ENCODE peak calls at places on chromosomes 1 and 21, in five cellular contexts. D, U, H, B and X are unnamed samples.

GRCh38 chr21:46322351-46323226 is 1.1 kb downstream of the C21orf58 start:
- DNase-seq in D (no peak), U (no peak), H (peak; percentile 38), B (no peak), X (peak; percentile 88)

GRCh38 chr1:162635418-162635817 is 3.2 kb downstream of the DDR2 start:
- DNase-seq in D (no peak), U (no peak), H (no peak), B (no peak), X (no peak)

GRCh38 chr1:84550826-84551225 is 23.4 kb downstream of the CTBS start:
- DNase-seq in D (no peak), U (no peak), H (no peak), B (no peak), X (no peak)

GRCh38 chr1:33414879-33415278 is 16.0 kb downstream of the PHC2 start:
- DNase-seq in D (no peak), U (no peak), H (no peak), B (no peak), X (no peak)

GRCh38 chr1:172429324-172430127 is 9.0 kb downstream of the C1orf105 start:
- DNase-seq in D (no peak), U (no peak), H (peak; percentile 41), B (peak; percentile 55), X (peak; percentile 74)

GRCh38 chr1:150365945-150366344 is 2.0 kb downstream of the RPRD2 start:
- DNase-seq in D (no peak), U (no peak), H (peak; percentile 12), B (no peak), X (peak; percentile 63)

GRCh38 chr1:24075946-24076345 is 36.0 kb downstream of the MYOM3 start:
- DNase-seq in D (no peak), U (no peak), H (no peak), B (no peak), X (peak; percentile 57)

GRCh38 chr1:169890761-169891538 is 2.7 kb downstream of the SCYL3 start:
- DNase-seq in D (no peak), U (no peak), H (peak; percentile 15), B (no peak), X (no peak)

GRCh38 chr21:41537356-41537755 is 29.4 kb upstream of the TMPRSS2 start:
- DNase-seq in D (no peak), U (no peak), H (no peak), B (no peak), X (no peak)

GRCh38 chr1:24970399-24970753 is 40.3 kb upstream of the RUNX3 start:
- DNase-seq in D (no peak), U (no peak), H (peak; percentile 28), B (no peak), X (peak; percentile 89)

GRCh38 chr1:153977250-153978240 is at the start of gene JTB:
- DNase-seq in D (peak; percentile 94), U (peak; percentile 93), H (peak; percentile 67), B (no peak), X (peak; percentile 96)

GRCh38 chr1:225651376-225651871 is 1.5 kb downstream of the ENAH start:
- DNase-seq in D (no peak), U (no peak), H (peak; percentile 68), B (no peak), X (peak; percentile 77)

GRCh38 chr1:18953656-18954259 is 2.7 kb downstream of the IFFO2 start:
- DNase-seq in D (no peak), U (no peak), H (no peak), B (no peak), X (no peak)

GRCh38 chr1:177286396-177286795 is 115.6 kb downstream of the BRINP2 start:
- DNase-seq in D (no peak), U (no peak), H (no peak), B (no peak), X (peak; percentile 44)

GRCh38 chr21:38915546-38915945 is 109.8 kb downstream of the ETS2 start:
- DNase-seq in D (no peak), U (peak; percentile 52), H (no peak), B (no peak), X (no peak)

GRCh38 chr1:201175820-201176500 is 14.7 kb upstream of the IGFN1 start:
- DNase-seq in D (no peak), U (no peak), H (no peak), B (no peak), X (no peak)

GRCh38 chr1:204760350-204761134 is 75.0 kb upstream of the LRRN2 start:
- DNase-seq in D (no peak), U (no peak), H (no peak), B (no peak), X (no peak)

GRCh38 chr1:170854677-170855076 is 80.7 kb upstream of the MROH9 start:
- DNase-seq in D (no peak), U (no peak), H (no peak), B (no peak), X (no peak)

GRCh38 chr1:32830092-32830852 is 12.8 kb downstream of the S100PBP start:
- DNase-seq in D (no peak), U (no peak), H (no peak), B (no peak), X (no peak)

GRCh38 chr1:156291226-156292061 is 4.0 kb downstream of the GLMP start:
- DNase-seq in D (peak; percentile 95), U (peak; percentile 95), H (peak; percentile 25), B (peak; percentile 48), X (peak; percentile 97)

GRCh38 chr1:240771450-240771849 is 159.5 kb upstream of the GREM2 start:
- DNase-seq in D (no peak), U (no peak), H (no peak), B (no peak), X (no peak)

GRCh38 chr1:184033711-184034167 is 3.8 kb downstream of the COLGALT2 start:
- DNase-seq in D (no peak), U (no peak), H (peak; percentile 23), B (no peak), X (peak; percentile 75)

GRCh38 chr1:223219318-223219635 is 76.2 kb upstream of the TLR5 start:
- DNase-seq in D (no peak), U (no peak), H (no peak), B (no peak), X (no peak)

GRCh38 chr1:154749078-154749760 is 120.9 kb downstream of the KCNN3 start:
- DNase-seq in D (no peak), U (no peak), H (peak; percentile 32), B (no peak), X (peak; percentile 92)

GRCh38 chr1:239858058-239858457 is 233.6 kb upstream of the FMN2 start:
- DNase-seq in D (no peak), U (no peak), H (no peak), B (no peak), X (no peak)

GRCh38 chr1:150293433-150294253 is at the start of gene MRPS21:
- DNase-seq in D (peak; percentile 95), U (peak; percentile 96), H (peak; percentile 85), B (peak; percentile 76), X (peak; percentile 88)

GRCh38 chr1:226862900-226863299 is 7.5 kb upstream of the PSEN2 start:
- DNase-seq in D (no peak), U (no peak), H (no peak), B (no peak), X (no peak)

GRCh38 chr1:56527548-56528302 is 51.6 kb downstream of the PLPP3 start:
- DNase-seq in D (no peak), U (no peak), H (no peak), B (no peak), X (no peak)
- H3K4me1 ChIP-seq in D (peaks cover 16% of the 10 kb centered on the region), U (peaks cover 36% of the 10 kb centered on the region), H (peaks cover 14% of the 10 kb centered on the region), B (peaks cover 2% of the 10 kb centered on the region), X (peaks cover 3% of the 10 kb centered on the region)

GRCh38 chr1:179969962-179970361 is 15.4 kb downstream of the CEP350 start:
- DNase-seq in D (no peak), U (no peak), H (no peak), B (no peak), X (no peak)

GRCh38 chr1:179973198-179974114 is 18.8 kb downstream of the CEP350 start:
- DNase-seq in D (no peak), U (no peak), H (no peak), B (no peak), X (no peak)

GRCh38 chr1:179968994-179969919 is 14.6 kb downstream of the CEP350 start:
- DNase-seq in D (no peak), U (no peak), H (no peak), B (no peak), X (no peak)

GRCh38 chr1:179968284-179968993 is 13.8 kb downstream of the CEP350 start:
- DNase-seq in D (no peak), U (no peak), H (no peak), B (no peak), X (no peak)

GRCh38 chr1:179971563-179972496 is 17.2 kb downstream of the CEP350 start:
- DNase-seq in D (no peak), U (no peak), H (no peak), B (no peak), X (no peak)
- H3K4me1 ChIP-seq in D (peaks cover 3% of the 10 kb centered on the region), U (peaks cover 45% of the 10 kb centered on the region), H (no peaks in the 10 kb centered on the region), B (peaks cover 3% of the 10 kb centered on the region), X (peaks cover 2% of the 10 kb centered on the region)

GRCh38 chr1:111290640-111291039 is at the start of gene CHIA:
- DNase-seq in D (no peak), U (no peak), H (no peak), B (no peak), X (no peak)
- H3K4me1 ChIP-seq in D (no peaks in the 10 kb centered on the region), U (no peaks in the 10 kb centered on the region), H (no peaks in the 10 kb centered on the region), B (no peaks in the 10 kb centered on the region), X (peaks cover 2% of the 10 kb centered on the region)

GRCh38 chr1:160346953-160347352 is 3.8 kb downstream of the NCSTN start:
- DNase-seq in D (no peak), U (no peak), H (no peak), B (no peak), X (no peak)

GRCh38 chr1:160354388-160354985 is 11.3 kb downstream of the NCSTN start:
- DNase-seq in D (no peak), U (no peak), H (peak; percentile 18), B (no peak), X (no peak)

GRCh38 chr1:160352555-160352954 is 9.4 kb downstream of the NCSTN start:
- DNase-seq in D (no peak), U (no peak), H (no peak), B (no peak), X (no peak)

GRCh38 chr1:160353223-160353622 is 10.0 kb downstream of the NCSTN start:
- DNase-seq in D (no peak), U (no peak), H (no peak), B (no peak), X (no peak)

GRCh38 chr1:160351629-160352028 is 8.4 kb downstream of the NCSTN start:
- DNase-seq in D (no peak), U (no peak), H (no peak), B (no peak), X (no peak)
- H3K4me1 ChIP-seq in D (no peaks in the 10 kb centered on the region), U (no peaks in the 10 kb centered on the region), H (no peaks in the 10 kb centered on the region), B (no peaks in the 10 kb centered on the region), X (no peaks in the 10 kb centered on the region)

GRCh38 chr1:234515411-234515810 is 36.4 kb upstream of the TARBP1 start:
- DNase-seq in D (no peak), U (no peak), H (peak; percentile 38), B (no peak), X (peak; percentile 73)
- H3K4me1 ChIP-seq in D (peaks cover 9% of the 10 kb centered on the region), U (peaks cover 19% of the 10 kb centered on the region), H (peaks cover 9% of the 10 kb centered on the region), B (peaks cover 16% of the 10 kb centered on the region), X (peaks cover 16% of the 10 kb centered on the region)

GRCh38 chr1:110671323-110671722 is 3.4 kb downstream of the KCNA3 start:
- DNase-seq in D (no peak), U (no peak), H (no peak), B (no peak), X (peak; percentile 10)
- H3K4me1 ChIP-seq in D (no peaks in the 10 kb centered on the region), U (peaks cover 16% of the 10 kb centered on the region), H (no peaks in the 10 kb centered on the region), B (no peaks in the 10 kb centered on the region), X (no peaks in the 10 kb centered on the region)